ENCODE peak calls at places on chromosomes 6 and 20, in six cellular contexts. N is activated CD4-positive, CD25-positive, alpha-beta regulatory T cell; L is activated T-cell treated with anti-CD3 and anti-CD28 coated beads, Interleukin-2, amount 50 U/mL, for 72 hours; Y is stomach; R is stimulated activated naive CD4-positive, alpha-beta T cell; C is HFF-Myc. I is an unnamed sample.

GRCh38 chr6:157982297-157982579 is 575 bp downstream of the SYNJ2 start:
- DNase-seq in N (no peak), L (peak), Y (peak), R (no peak), C (no peak), I (peak)

GRCh38 chr6:53294095-53294494 is 54.7 kb downstream of the ELOVL5 start:
- DNase-seq in N (no peak), L (peak), Y (no peak), R (no peak), C (no peak), I (peak)

GRCh38 chr20:14935285-14935684 is 597.9 kb upstream of the FLRT3 start:
- DNase-seq in N (no peak), L (no peak), Y (no peak), R (no peak), C (no peak), I (no peak)

GRCh38 chr6:53703047-53703446 is 37.5 kb upstream of the KLHL31 start:
- DNase-seq in N (no peak), L (no peak), Y (no peak), R (no peak), C (no peak), I (no peak)

GRCh38 chr6:161272600-161273355 is 1.1 kb downstream of the AGPAT4 start:
- DNase-seq in N (no peak), L (no peak), Y (no peak), R (peak), C (peak), I (peak)

GRCh38 chr20:11569163-11569562 is 348.5 kb upstream of the BTBD3 start:
- DNase-seq in N (no peak), L (no peak), Y (no peak), R (no peak), C (no peak), I (no peak)

GRCh38 chr20:12670292-12670691 is 338.5 kb upstream of the SPTLC3 start:
- DNase-seq in N (no peak), L (no peak), Y (no peak), R (no peak), C (no peak), I (no peak)

GRCh38 chr6:69138893-69139494 is 503.9 kb downstream of the ADGRB3 start:
- DNase-seq in N (no peak), L (no peak), Y (no peak), R (no peak), C (no peak), I (peak)

GRCh38 chr20:33640287-33640686 is 21.8 kb upstream of the C20orf144 start:
- DNase-seq in N (no peak), L (no peak), Y (no peak), R (no peak), C (no peak), I (no peak)

GRCh38 chr20:18615020-18615652 is 27.3 kb downstream of the DTD1 start:
- DNase-seq in N (no peak), L (no peak), Y (no peak), R (no peak), C (no peak), I (no peak)

GRCh38 chr20:51902933-51903332 is 100.6 kb upstream of the SALL4 start:
- DNase-seq in N (no peak), L (no peak), Y (no peak), R (no peak), C (no peak), I (no peak)

GRCh38 chr6:125945378-125946141 is 11.0 kb upstream of the HINT3 start:
- DNase-seq in N (no peak), L (no peak), Y (no peak), R (no peak), C (no peak), I (no peak)

GRCh38 chr6:104186836-104187235 is 672.9 kb downstream of the HACE1 start:
- DNase-seq in N (no peak), L (no peak), Y (no peak), R (no peak), C (no peak), I (no peak)

GRCh38 chr6:119314894-119315272 is 34.7 kb downstream of the MAN1A1 start:
- DNase-seq in N (no peak), L (peak), Y (no peak), R (no peak), C (no peak), I (no peak)

GRCh38 chr6:124995131-124995530 is 32.9 kb downstream of the RNF217 start:
- DNase-seq in N (no peak), L (no peak), Y (no peak), R (no peak), C (no peak), I (no peak)

I was measured in ACHN.